ENCODE peak calls at places on chromosomes 12 and 14, in seven cellular contexts. Y, O, I, T, Q, J and D are unnamed samples.

GRCh38 chr12:25903603-25904245 is 54.8 kb upstream of the RASSF8 start:
- DNase-seq in Y (no peak), O (no peak), I (no peak), T (no peak), Q (no peak), J (no peak), D (no peak)

GRCh38 chr12:9702239-9702638 is 30.7 kb downstream of the CLECL1 start:
- DNase-seq in Y (no peak), O (peak; percentile 77), I (no peak), T (no peak), Q (no peak), J (peak; percentile 80), D (no peak)

GRCh38 chr14:83217492-83217891 is 1683.8 kb upstream of the SEL1L start:
- DNase-seq in Y (no peak), O (peak; percentile 48), I (no peak), T (no peak), Q (no peak), J (no peak), D (no peak)

GRCh38 chr14:101231828-101232227 is 328.3 kb upstream of the RTL1 start:
- DNase-seq in Y (no peak), O (peak; percentile 9), I (no peak), T (no peak), Q (peak; percentile 22), J (no peak), D (no peak)

GRCh38 chr12:131137836-131138637 is 184.3 kb downstream of the ADGRD1 start:
- DNase-seq in Y (peak; percentile 82), O (no peak), I (no peak), T (peak; percentile 68), Q (peak; percentile 64), J (peak; percentile 67), D (peak; percentile 73)

GRCh38 chr14:53517276-53517960 is 364.3 kb upstream of the DDHD1 start:
- DNase-seq in Y (no peak), O (no peak), I (no peak), T (no peak), Q (no peak), J (no peak), D (no peak)

GRCh38 chr12:597926-598568 is 65.2 kb downstream of the NINJ2 start:
- DNase-seq in Y (no peak), O (no peak), I (no peak), T (no peak), Q (peak; percentile 33), J (no peak), D (no peak)

GRCh38 chr14:23895480-23895879 is 58.1 kb upstream of the DHRS4 start:
- DNase-seq in Y (no peak), O (no peak), I (no peak), T (no peak), Q (no peak), J (no peak), D (no peak)

GRCh38 chr12:53844989-53845836 is 93.4 kb upstream of the HOXC13 start:
- DNase-seq in Y (no peak), O (no peak), I (no peak), T (peak; percentile 72), Q (no peak), J (no peak), D (no peak)

GRCh38 chr14:105844047-105844630 is 317.8 kb downstream of the TMEM121 start:
- DNase-seq in Y (peak; percentile 11), O (peak; percentile 38), I (no peak), T (no peak), Q (no peak), J (peak; percentile 68), D (no peak)

GRCh38 chr12:27332407-27333310 is at the start of gene BMAL2:
- DNase-seq in Y (peak; percentile 50), O (peak; percentile 48), I (no peak), T (peak; percentile 29), Q (no peak), J (peak; percentile 83), D (peak; percentile 27)

GRCh38 chr12:53300187-53300586 is 692 bp downstream of the MYG1 start:
- DNase-seq in Y (no peak), O (no peak), I (no peak), T (peak; percentile 35), Q (no peak), J (no peak), D (no peak)

GRCh38 chr12:93944196-93944595 is 204.2 kb upstream of the PLXNC1 start:
- DNase-seq in Y (no peak), O (no peak), I (no peak), T (no peak), Q (no peak), J (no peak), D (no peak)

GRCh38 chr12:69298133-69298532 is 50.0 kb upstream of the LYZ start:
- DNase-seq in Y (no peak), O (no peak), I (no peak), T (no peak), Q (no peak), J (no peak), D (no peak)

GRCh38 chr14:76268013-76268376 is 107.9 kb upstream of the ESRRB start:
- DNase-seq in Y (no peak), O (no peak), I (no peak), T (no peak), Q (no peak), J (no peak), D (no peak)

GRCh38 chr14:95465358-95465757 is 51.1 kb downstream of the SYNE3 start:
- DNase-seq in Y (no peak), O (no peak), I (no peak), T (no peak), Q (no peak), J (no peak), D (no peak)
- H3K4me1 ChIP-seq in Y (peaks cover 9% of the 10 kb centered on the region), O (peaks cover 50% of the 10 kb centered on the region), I (peaks cover 17% of the 10 kb centered on the region), T (peaks cover 22% of the 10 kb centered on the region), Q (peaks cover 19% of the 10 kb centered on the region), J (peaks cover 19% of the 10 kb centered on the region), D (peaks cover 8% of the 10 kb centered on the region)

GRCh38 chr12:132761911-132762583 is 415 bp upstream of the ANKLE2 start:
- DNase-seq in Y (peak; percentile 92), O (peak; percentile 92), I (peak; percentile 48), T (peak; percentile 93), Q (peak; percentile 91), J (peak; percentile 98), D (peak; percentile 89)
- TF ChIP-seq POLR2A in Y (peak; percentile 31), O (peak; percentile 64), I (peak; percentile 72), T (peak; percentile 97), Q (peak; percentile 36), J (no peak), D (no peak)

GRCh38 chr12:6065131-6065871 is 59.2 kb downstream of the VWF start:
- DNase-seq in Y (no peak), O (no peak), I (no peak), T (no peak), Q (no peak), J (no peak), D (no peak)

GRCh38 chr12:6068226-6068625 is 56.2 kb downstream of the VWF start:
- DNase-seq in Y (no peak), O (no peak), I (no peak), T (no peak), Q (no peak), J (no peak), D (no peak)

GRCh38 chr12:6067152-6067916 is 57.1 kb downstream of the VWF start:
- DNase-seq in Y (no peak), O (peak; percentile 59), I (peak; percentile 76), T (peak; percentile 69), Q (no peak), J (no peak), D (peak; percentile 37)

GRCh38 chr12:6065872-6066217 is 58.6 kb downstream of the VWF start:
- DNase-seq in Y (no peak), O (no peak), I (no peak), T (no peak), Q (no peak), J (no peak), D (no peak)

GRCh38 chr12:6066651-6067050 is 57.8 kb downstream of the VWF start:
- DNase-seq in Y (no peak), O (no peak), I (no peak), T (no peak), Q (no peak), J (no peak), D (no peak)
- H3K27ac ChIP-seq in Y (no peak overlapping the region), O (no peak overlapping the region), I (no peak overlapping the region), T (no peak overlapping the region), Q (no peak overlapping the region), J (peak overlapping the region; percentile 71), D (no peak overlapping the region)

DNA sequence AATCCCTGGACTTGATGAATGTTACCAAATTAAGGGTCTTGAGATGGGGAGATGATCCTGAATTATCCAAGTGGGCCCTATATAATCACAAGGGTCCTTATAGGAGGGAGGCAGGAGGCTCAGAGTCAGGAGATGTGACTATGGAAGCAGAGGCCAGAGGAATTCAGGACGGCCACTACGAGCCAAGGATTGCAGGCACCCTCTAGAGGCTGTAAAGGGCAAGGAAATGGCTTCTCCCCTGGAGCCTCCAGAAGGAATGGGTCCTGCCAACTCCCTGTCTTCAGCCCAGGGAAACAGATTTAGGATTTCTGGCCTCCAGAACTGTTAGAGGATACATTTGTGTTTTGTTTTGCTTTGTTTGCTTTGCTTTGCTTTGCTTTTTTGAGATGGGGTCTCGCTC is 8.8 kb downstream of the BDKRB1 start:
- DNase-seq in Y (no peak), O (peak; percentile 67), I (no peak), T (peak; percentile 41), Q (peak; percentile 45), J (no peak), D (no peak)
- H3K4me1 ChIP-seq in Y (no peaks in the 10 kb centered on the region), O (peaks cover 6% of the 10 kb centered on the region), I (no peaks in the 10 kb centered on the region), T (peaks cover 49% of the 10 kb centered on the region), Q (peaks cover 29% of the 10 kb centered on the region), J (no peaks in the 10 kb centered on the region), D (no peaks in the 10 kb centered on the region)

GRCh38 chr12:70666364-70666763 is 29.1 kb upstream of the PTPRB start:
- DNase-seq in Y (no peak), O (no peak), I (no peak), T (no peak), Q (no peak), J (no peak), D (no peak)
- TF ChIP-seq POLR2A in Y (no peak), O (no peak), I (no peak), T (no peak), Q (no peak), J (no peak), D (no peak)

GRCh38 chr14:50344116-50344775 is 32.1 kb downstream of the DMAC2L start:
- DNase-seq in Y (no peak), O (no peak), I (no peak), T (no peak), Q (no peak), J (no peak), D (no peak)
- H3K27ac ChIP-seq in Y (peak overlapping the region; percentile 20), O (no peak overlapping the region), I (no peak overlapping the region), T (no peak overlapping the region), Q (peak overlapping the region; percentile 80), J (no peak overlapping the region), D (peak overlapping the region; percentile 96)